ENCODE peak calls at places on chromosomes 13 and 19, in nine cellular contexts. One of them, this sample, is unnamed.

GRCh38 chr13:36788276-36788675 is 30.7 kb upstream of the RFXAP start:
- DNase-seq in GM03348: peak; percentile 17
- DNase-seq in stimulated activated CD4-positive, alpha-beta T cell treated with anti-CD3 and anti-CD28 coated beads, Interleukin-12 subunit alpha, Interleukin-12 subunit beta, amount 100 ng/mL, for 48 hours: no peak
- DNase-seq in nephron progenitor cell: no peak
- DNase-seq in kidney tubule cell: peak; percentile 80
- DNase-seq in naive thymus-derived CD8-positive, alpha-beta T cell: no peak
- DNase-seq in NCI-H1092 treated with DMSO at 0.1 percent for 48 hours: no peak
- DNase-seq in GM13976: no peak
- DNase-seq in AG10803: peak; percentile 11
- DNase-seq in this sample: no peak

GRCh38 chr19:20162821-20163220 is 4.2 kb upstream of the ZNF486 start:
- DNase-seq in GM13976: no peak
- DNase-seq in nephron progenitor cell: no peak
- DNase-seq in naive thymus-derived CD8-positive, alpha-beta T cell: no peak
- DNase-seq in NCI-H1092 treated with DMSO at 0.1 percent for 48 hours: no peak
- DNase-seq in stimulated activated CD4-positive, alpha-beta T cell treated with anti-CD3 and anti-CD28 coated beads, Interleukin-12 subunit alpha, Interleukin-12 subunit beta, amount 100 ng/mL, for 48 hours: no peak
- DNase-seq in GM03348: no peak
- DNase-seq in AG10803: no peak
- DNase-seq in kidney tubule cell: no peak
- DNase-seq in this sample: peak; percentile 29

GRCh38 chr19:497476-497860 is 1.2 kb downstream of the MADCAM1 start:
- DNase-seq in GM13976: no peak
- DNase-seq in GM03348: no peak
- DNase-seq in kidney tubule cell: no peak
- DNase-seq in NCI-H1092 treated with DMSO at 0.1 percent for 48 hours: no peak
- DNase-seq in nephron progenitor cell: peak; percentile 39
- DNase-seq in AG10803: no peak
- DNase-seq in naive thymus-derived CD8-positive, alpha-beta T cell: no peak
- DNase-seq in stimulated activated CD4-positive, alpha-beta T cell treated with anti-CD3 and anti-CD28 coated beads, Interleukin-12 subunit alpha, Interleukin-12 subunit beta, amount 100 ng/mL, for 48 hours: no peak
- DNase-seq in this sample: no peak

GRCh38 chr19:27974082-27974513 is 1238.9 kb downstream of the UQCRFS1 start:
- DNase-seq in GM13976: no peak
- DNase-seq in AG10803: peak; percentile 42
- DNase-seq in stimulated activated CD4-positive, alpha-beta T cell treated with anti-CD3 and anti-CD28 coated beads, Interleukin-12 subunit alpha, Interleukin-12 subunit beta, amount 100 ng/mL, for 48 hours: no peak
- DNase-seq in kidney tubule cell: peak; percentile 76
- DNase-seq in nephron progenitor cell: peak; percentile 54
- DNase-seq in NCI-H1092 treated with DMSO at 0.1 percent for 48 hours: peak; percentile 29
- DNase-seq in GM03348: peak; percentile 53
- DNase-seq in naive thymus-derived CD8-positive, alpha-beta T cell: no peak
- DNase-seq in this sample: peak; percentile 33

GRCh38 chr13:42420304-42420703 is 148.4 kb downstream of the AKAP11 start:
- DNase-seq in GM03348: no peak
- DNase-seq in NCI-H1092 treated with DMSO at 0.1 percent for 48 hours: no peak
- DNase-seq in nephron progenitor cell: no peak
- DNase-seq in naive thymus-derived CD8-positive, alpha-beta T cell: no peak
- DNase-seq in stimulated activated CD4-positive, alpha-beta T cell treated with anti-CD3 and anti-CD28 coated beads, Interleukin-12 subunit alpha, Interleukin-12 subunit beta, amount 100 ng/mL, for 48 hours: peak; percentile 51
- DNase-seq in AG10803: no peak
- DNase-seq in GM13976: peak; percentile 38
- DNase-seq in kidney tubule cell: no peak
- DNase-seq in this sample: no peak

GRCh38 chr19:45636902-45637301 is 2.3 kb downstream of the EML2 start:
- DNase-seq in stimulated activated CD4-positive, alpha-beta T cell treated with anti-CD3 and anti-CD28 coated beads, Interleukin-12 subunit alpha, Interleukin-12 subunit beta, amount 100 ng/mL, for 48 hours: no peak
- DNase-seq in AG10803: no peak
- DNase-seq in GM03348: no peak
- DNase-seq in kidney tubule cell: no peak
- DNase-seq in NCI-H1092 treated with DMSO at 0.1 percent for 48 hours: no peak
- DNase-seq in GM13976: no peak
- DNase-seq in nephron progenitor cell: no peak
- DNase-seq in naive thymus-derived CD8-positive, alpha-beta T cell: no peak
- DNase-seq in this sample: no peak

GRCh38 chr19:13983213-13983889 is 22.8 kb downstream of the RFX1 start:
- DNase-seq in kidney tubule cell: no peak
- DNase-seq in GM03348: no peak
- DNase-seq in naive thymus-derived CD8-positive, alpha-beta T cell: peak; percentile 41
- DNase-seq in nephron progenitor cell: no peak
- DNase-seq in AG10803: no peak
- DNase-seq in GM13976: no peak
- DNase-seq in NCI-H1092 treated with DMSO at 0.1 percent for 48 hours: peak; percentile 8
- DNase-seq in stimulated activated CD4-positive, alpha-beta T cell treated with anti-CD3 and anti-CD28 coated beads, Interleukin-12 subunit alpha, Interleukin-12 subunit beta, amount 100 ng/mL, for 48 hours: no peak
- DNase-seq in this sample: no peak

GRCh38 chr13:21079761-21080730 is 18.7 kb upstream of the LATS2 start:
- DNase-seq in AG10803: peak; percentile 95
- DNase-seq in naive thymus-derived CD8-positive, alpha-beta T cell: no peak
- DNase-seq in NCI-H1092 treated with DMSO at 0.1 percent for 48 hours: no peak
- DNase-seq in kidney tubule cell: peak; percentile 95
- DNase-seq in GM13976: no peak
- DNase-seq in nephron progenitor cell: no peak
- DNase-seq in GM03348: peak; percentile 70
- DNase-seq in stimulated activated CD4-positive, alpha-beta T cell treated with anti-CD3 and anti-CD28 coated beads, Interleukin-12 subunit alpha, Interleukin-12 subunit beta, amount 100 ng/mL, for 48 hours: no peak
- DNase-seq in this sample: no peak

GRCh38 chr19:55600336-55601028 is 394 bp downstream of the ZNF524 start:
- DNase-seq in naive thymus-derived CD8-positive, alpha-beta T cell: peak; percentile 61
- DNase-seq in kidney tubule cell: no peak
- DNase-seq in AG10803: no peak
- DNase-seq in NCI-H1092 treated with DMSO at 0.1 percent for 48 hours: peak; percentile 86
- DNase-seq in GM13976: no peak
- DNase-seq in stimulated activated CD4-positive, alpha-beta T cell treated with anti-CD3 and anti-CD28 coated beads, Interleukin-12 subunit alpha, Interleukin-12 subunit beta, amount 100 ng/mL, for 48 hours: no peak
- DNase-seq in GM03348: peak; percentile 65
- DNase-seq in nephron progenitor cell: no peak
- DNase-seq in this sample: no peak

GRCh38 chr19:6733338-6734095 is 3.9 kb downstream of the GPR108 start:
- DNase-seq in nephron progenitor cell: no peak
- DNase-seq in GM03348: no peak
- DNase-seq in stimulated activated CD4-positive, alpha-beta T cell treated with anti-CD3 and anti-CD28 coated beads, Interleukin-12 subunit alpha, Interleukin-12 subunit beta, amount 100 ng/mL, for 48 hours: no peak
- DNase-seq in NCI-H1092 treated with DMSO at 0.1 percent for 48 hours: no peak
- DNase-seq in GM13976: no peak
- DNase-seq in kidney tubule cell: no peak
- DNase-seq in naive thymus-derived CD8-positive, alpha-beta T cell: no peak
- DNase-seq in AG10803: no peak
- DNase-seq in this sample: no peak

GRCh38 chr13:103067751-103068563 is 1.7 kb upstream of the SLC10A2 start:
- DNase-seq in naive thymus-derived CD8-positive, alpha-beta T cell: no peak
- DNase-seq in nephron progenitor cell: no peak
- DNase-seq in GM03348: no peak
- DNase-seq in stimulated activated CD4-positive, alpha-beta T cell treated with anti-CD3 and anti-CD28 coated beads, Interleukin-12 subunit alpha, Interleukin-12 subunit beta, amount 100 ng/mL, for 48 hours: no peak
- DNase-seq in AG10803: no peak
- DNase-seq in GM13976: peak; percentile 29
- DNase-seq in kidney tubule cell: peak; percentile 59
- DNase-seq in NCI-H1092 treated with DMSO at 0.1 percent for 48 hours: peak; percentile 10
- DNase-seq in this sample: peak; percentile 48

GRCh38 chr19:31390721-31391120 is 41.5 kb upstream of the TSHZ3 start:
- DNase-seq in naive thymus-derived CD8-positive, alpha-beta T cell: no peak
- DNase-seq in stimulated activated CD4-positive, alpha-beta T cell treated with anti-CD3 and anti-CD28 coated beads, Interleukin-12 subunit alpha, Interleukin-12 subunit beta, amount 100 ng/mL, for 48 hours: no peak
- DNase-seq in nephron progenitor cell: no peak
- DNase-seq in NCI-H1092 treated with DMSO at 0.1 percent for 48 hours: no peak
- DNase-seq in AG10803: no peak
- DNase-seq in GM13976: no peak
- DNase-seq in GM03348: no peak
- DNase-seq in kidney tubule cell: no peak
- DNase-seq in this sample: no peak

GRCh38 chr13:99288069-99288468 is 19.1 kb downstream of the GPR183 start:
- DNase-seq in stimulated activated CD4-positive, alpha-beta T cell treated with anti-CD3 and anti-CD28 coated beads, Interleukin-12 subunit alpha, Interleukin-12 subunit beta, amount 100 ng/mL, for 48 hours: peak; percentile 55
- DNase-seq in GM13976: peak; percentile 57
- DNase-seq in AG10803: no peak
- DNase-seq in kidney tubule cell: peak; percentile 32
- DNase-seq in GM03348: no peak
- DNase-seq in naive thymus-derived CD8-positive, alpha-beta T cell: no peak
- DNase-seq in NCI-H1092 treated with DMSO at 0.1 percent for 48 hours: peak; percentile 69
- DNase-seq in nephron progenitor cell: no peak
- DNase-seq in this sample: no peak

GRCh38 chr19:17332677-17333581 is 1.7 kb downstream of the ANO8 start:
- DNase-seq in NCI-H1092 treated with DMSO at 0.1 percent for 48 hours: peak; percentile 15
- DNase-seq in stimulated activated CD4-positive, alpha-beta T cell treated with anti-CD3 and anti-CD28 coated beads, Interleukin-12 subunit alpha, Interleukin-12 subunit beta, amount 100 ng/mL, for 48 hours: no peak
- DNase-seq in kidney tubule cell: peak; percentile 52
- DNase-seq in naive thymus-derived CD8-positive, alpha-beta T cell: peak; percentile 32
- DNase-seq in GM13976: no peak
- DNase-seq in nephron progenitor cell: peak; percentile 59
- DNase-seq in GM03348: no peak
- DNase-seq in AG10803: peak; percentile 48
- DNase-seq in this sample: no peak

GRCh38 chr19:56137405-56137804 is 3.7 kb upstream of the ZNF444 start:
- DNase-seq in stimulated activated CD4-positive, alpha-beta T cell treated with anti-CD3 and anti-CD28 coated beads, Interleukin-12 subunit alpha, Interleukin-12 subunit beta, amount 100 ng/mL, for 48 hours: no peak
- DNase-seq in NCI-H1092 treated with DMSO at 0.1 percent for 48 hours: peak; percentile 3
- DNase-seq in nephron progenitor cell: no peak
- DNase-seq in GM13976: no peak
- DNase-seq in naive thymus-derived CD8-positive, alpha-beta T cell: no peak
- DNase-seq in GM03348: no peak
- DNase-seq in kidney tubule cell: peak; percentile 49
- DNase-seq in AG10803: no peak
- DNase-seq in this sample: peak; percentile 88

GRCh38 chr19:3720533-3720917 is 12.3 kb downstream of the TJP3 start:
- DNase-seq in naive thymus-derived CD8-positive, alpha-beta T cell: no peak
- DNase-seq in NCI-H1092 treated with DMSO at 0.1 percent for 48 hours: no peak
- DNase-seq in AG10803: no peak
- DNase-seq in GM13976: no peak
- DNase-seq in stimulated activated CD4-positive, alpha-beta T cell treated with anti-CD3 and anti-CD28 coated beads, Interleukin-12 subunit alpha, Interleukin-12 subunit beta, amount 100 ng/mL, for 48 hours: no peak
- DNase-seq in kidney tubule cell: no peak
- DNase-seq in GM03348: no peak
- DNase-seq in nephron progenitor cell: peak; percentile 17
- DNase-seq in this sample: peak; percentile 95

GRCh38 chr13:110421061-110421460 is 114.0 kb downstream of the COL4A2 start:
- DNase-seq in GM03348: no peak
- DNase-seq in AG10803: peak; percentile 57
- DNase-seq in kidney tubule cell: no peak
- DNase-seq in naive thymus-derived CD8-positive, alpha-beta T cell: no peak
- DNase-seq in stimulated activated CD4-positive, alpha-beta T cell treated with anti-CD3 and anti-CD28 coated beads, Interleukin-12 subunit alpha, Interleukin-12 subunit beta, amount 100 ng/mL, for 48 hours: no peak
- DNase-seq in GM13976: no peak
- DNase-seq in nephron progenitor cell: no peak
- DNase-seq in NCI-H1092 treated with DMSO at 0.1 percent for 48 hours: no peak
- DNase-seq in this sample: no peak

GRCh38 chr19:51559240-51559639 is 11.8 kb upstream of the ZNF175 start:
- DNase-seq in naive thymus-derived CD8-positive, alpha-beta T cell: no peak
- DNase-seq in stimulated activated CD4-positive, alpha-beta T cell treated with anti-CD3 and anti-CD28 coated beads, Interleukin-12 subunit alpha, Interleukin-12 subunit beta, amount 100 ng/mL, for 48 hours: no peak
- DNase-seq in GM03348: no peak
- DNase-seq in NCI-H1092 treated with DMSO at 0.1 percent for 48 hours: no peak
- DNase-seq in GM13976: no peak
- DNase-seq in nephron progenitor cell: no peak
- DNase-seq in AG10803: no peak
- DNase-seq in kidney tubule cell: no peak
- DNase-seq in this sample: no peak

GRCh38 chr13:99796175-99796819 is 175.3 kb downstream of the ZIC5 start:
- DNase-seq in stimulated activated CD4-positive, alpha-beta T cell treated with anti-CD3 and anti-CD28 coated beads, Interleukin-12 subunit alpha, Interleukin-12 subunit beta, amount 100 ng/mL, for 48 hours: peak; percentile 24
- DNase-seq in nephron progenitor cell: peak; percentile 85
- DNase-seq in NCI-H1092 treated with DMSO at 0.1 percent for 48 hours: no peak
- DNase-seq in naive thymus-derived CD8-positive, alpha-beta T cell: no peak
- DNase-seq in GM13976: peak; percentile 41
- DNase-seq in AG10803: peak; percentile 24
- DNase-seq in GM03348: peak; percentile 52
- DNase-seq in kidney tubule cell: peak; percentile 52
- DNase-seq in this sample: no peak

GRCh38 chr19:18844806-18845329 is 13.1 kb downstream of the UPF1 start:
- DNase-seq in GM03348: no peak
- DNase-seq in GM13976: no peak
- DNase-seq in nephron progenitor cell: no peak
- DNase-seq in naive thymus-derived CD8-positive, alpha-beta T cell: no peak
- DNase-seq in kidney tubule cell: no peak
- DNase-seq in NCI-H1092 treated with DMSO at 0.1 percent for 48 hours: no peak
- DNase-seq in stimulated activated CD4-positive, alpha-beta T cell treated with anti-CD3 and anti-CD28 coated beads, Interleukin-12 subunit alpha, Interleukin-12 subunit beta, amount 100 ng/mL, for 48 hours: no peak
- DNase-seq in AG10803: no peak
- DNase-seq in this sample: no peak

GRCh38 chr13:78022164-78022877 is 103.7 kb upstream of the EDNRB start:
- DNase-seq in nephron progenitor cell: no peak
- DNase-seq in GM13976: peak; percentile 42
- DNase-seq in naive thymus-derived CD8-positive, alpha-beta T cell: peak; percentile 25
- DNase-seq in stimulated activated CD4-positive, alpha-beta T cell treated with anti-CD3 and anti-CD28 coated beads, Interleukin-12 subunit alpha, Interleukin-12 subunit beta, amount 100 ng/mL, for 48 hours: peak; percentile 20
- DNase-seq in AG10803: peak; percentile 35
- DNase-seq in NCI-H1092 treated with DMSO at 0.1 percent for 48 hours: no peak
- DNase-seq in kidney tubule cell: peak; percentile 80
- DNase-seq in GM03348: peak; percentile 16
- DNase-seq in this sample: peak; percentile 9

GRCh38 chr13:99031725-99032298 is 53.9 kb upstream of the DOCK9 start:
- DNase-seq in NCI-H1092 treated with DMSO at 0.1 percent for 48 hours: no peak
- DNase-seq in GM03348: no peak
- DNase-seq in naive thymus-derived CD8-positive, alpha-beta T cell: no peak
- DNase-seq in stimulated activated CD4-positive, alpha-beta T cell treated with anti-CD3 and anti-CD28 coated beads, Interleukin-12 subunit alpha, Interleukin-12 subunit beta, amount 100 ng/mL, for 48 hours: no peak
- DNase-seq in nephron progenitor cell: no peak
- DNase-seq in GM13976: no peak
- DNase-seq in kidney tubule cell: peak; percentile 77
- DNase-seq in AG10803: no peak
- DNase-seq in this sample: no peak

GRCh38 chr19:18939922-18940775 is 868 bp downstream of the HOMER3 start:
- DNase-seq in NCI-H1092 treated with DMSO at 0.1 percent for 48 hours: no peak
- DNase-seq in kidney tubule cell: peak; percentile 67
- DNase-seq in nephron progenitor cell: peak; percentile 77
- DNase-seq in GM13976: no peak
- DNase-seq in AG10803: peak; percentile 44
- DNase-seq in stimulated activated CD4-positive, alpha-beta T cell treated with anti-CD3 and anti-CD28 coated beads, Interleukin-12 subunit alpha, Interleukin-12 subunit beta, amount 100 ng/mL, for 48 hours: no peak
- DNase-seq in naive thymus-derived CD8-positive, alpha-beta T cell: no peak
- DNase-seq in GM03348: peak; percentile 85
- DNase-seq in this sample: peak; percentile 45

GRCh38 chr13:85283408-85283807 is 515.8 kb downstream of the SLITRK6 start:
- DNase-seq in AG10803: no peak
- DNase-seq in naive thymus-derived CD8-positive, alpha-beta T cell: no peak
- DNase-seq in GM13976: no peak
- DNase-seq in stimulated activated CD4-positive, alpha-beta T cell treated with anti-CD3 and anti-CD28 coated beads, Interleukin-12 subunit alpha, Interleukin-12 subunit beta, amount 100 ng/mL, for 48 hours: no peak
- DNase-seq in NCI-H1092 treated with DMSO at 0.1 percent for 48 hours: no peak
- DNase-seq in kidney tubule cell: no peak
- DNase-seq in nephron progenitor cell: no peak
- DNase-seq in GM03348: no peak
- DNase-seq in this sample: no peak

GRCh38 chr13:25971499-25972145 is 80.2 kb downstream of the SHISA2 start:
- DNase-seq in kidney tubule cell: peak; percentile 13
- DNase-seq in NCI-H1092 treated with DMSO at 0.1 percent for 48 hours: peak; percentile 43
- DNase-seq in stimulated activated CD4-positive, alpha-beta T cell treated with anti-CD3 and anti-CD28 coated beads, Interleukin-12 subunit alpha, Interleukin-12 subunit beta, amount 100 ng/mL, for 48 hours: peak; percentile 13
- DNase-seq in AG10803: no peak
- DNase-seq in nephron progenitor cell: no peak
- DNase-seq in GM03348: no peak
- DNase-seq in naive thymus-derived CD8-positive, alpha-beta T cell: peak; percentile 45
- DNase-seq in GM13976: no peak
- DNase-seq in this sample: no peak

GRCh38 chr19:49861541-49862410 is 5.6 kb downstream of the PNKP start:
- DNase-seq in stimulated activated CD4-positive, alpha-beta T cell treated with anti-CD3 and anti-CD28 coated beads, Interleukin-12 subunit alpha, Interleukin-12 subunit beta, amount 100 ng/mL, for 48 hours: no peak
- DNase-seq in NCI-H1092 treated with DMSO at 0.1 percent for 48 hours: no peak
- DNase-seq in AG10803: no peak
- DNase-seq in kidney tubule cell: peak; percentile 49
- DNase-seq in naive thymus-derived CD8-positive, alpha-beta T cell: no peak
- DNase-seq in GM13976: no peak
- DNase-seq in GM03348: no peak
- DNase-seq in nephron progenitor cell: no peak
- DNase-seq in this sample: no peak

GRCh38 chr19:55231391-55232283 is 3.1 kb upstream of the TMEM86B start:
- DNase-seq in NCI-H1092 treated with DMSO at 0.1 percent for 48 hours: no peak
- DNase-seq in stimulated activated CD4-positive, alpha-beta T cell treated with anti-CD3 and anti-CD28 coated beads, Interleukin-12 subunit alpha, Interleukin-12 subunit beta, amount 100 ng/mL, for 48 hours: no peak
- DNase-seq in kidney tubule cell: no peak
- DNase-seq in AG10803: no peak
- DNase-seq in nephron progenitor cell: no peak
- DNase-seq in naive thymus-derived CD8-positive, alpha-beta T cell: no peak
- DNase-seq in GM03348: no peak
- DNase-seq in GM13976: no peak
- DNase-seq in this sample: no peak

GRCh38 chr19:5326986-5327623 is 13.5 kb downstream of the PTPRS start:
- DNase-seq in kidney tubule cell: no peak
- DNase-seq in NCI-H1092 treated with DMSO at 0.1 percent for 48 hours: no peak
- DNase-seq in GM13976: no peak
- DNase-seq in GM03348: no peak
- DNase-seq in AG10803: no peak
- DNase-seq in naive thymus-derived CD8-positive, alpha-beta T cell: no peak
- DNase-seq in nephron progenitor cell: no peak
- DNase-seq in stimulated activated CD4-positive, alpha-beta T cell treated with anti-CD3 and anti-CD28 coated beads, Interleukin-12 subunit alpha, Interleukin-12 subunit beta, amount 100 ng/mL, for 48 hours: no peak
- DNase-seq in this sample: no peak

GRCh38 chr13:95392597-95392996 is 91.3 kb upstream of the ABCC4 start:
- DNase-seq in stimulated activated CD4-positive, alpha-beta T cell treated with anti-CD3 and anti-CD28 coated beads, Interleukin-12 subunit alpha, Interleukin-12 subunit beta, amount 100 ng/mL, for 48 hours: no peak
- DNase-seq in GM03348: no peak
- DNase-seq in kidney tubule cell: no peak
- DNase-seq in NCI-H1092 treated with DMSO at 0.1 percent for 48 hours: no peak
- DNase-seq in GM13976: no peak
- DNase-seq in nephron progenitor cell: no peak
- DNase-seq in AG10803: no peak
- DNase-seq in naive thymus-derived CD8-positive, alpha-beta T cell: no peak
- DNase-seq in this sample: no peak

GRCh38 chr13:28657784-28658538 is 969 bp upstream of the POMP start:
- DNase-seq in naive thymus-derived CD8-positive, alpha-beta T cell: no peak
- DNase-seq in kidney tubule cell: peak; percentile 8
- DNase-seq in AG10803: peak; percentile 35
- DNase-seq in nephron progenitor cell: no peak
- DNase-seq in GM13976: peak; percentile 30
- DNase-seq in GM03348: peak; percentile 15
- DNase-seq in NCI-H1092 treated with DMSO at 0.1 percent for 48 hours: peak; percentile 33
- DNase-seq in stimulated activated CD4-positive, alpha-beta T cell treated with anti-CD3 and anti-CD28 coated beads, Interleukin-12 subunit alpha, Interleukin-12 subunit beta, amount 100 ng/mL, for 48 hours: no peak
- DNase-seq in this sample: no peak

GRCh38 chr19:44005968-44006367 is 3.2 kb downstream of the ZNF230 start:
- DNase-seq in GM03348: peak; percentile 5
- DNase-seq in kidney tubule cell: no peak
- DNase-seq in naive thymus-derived CD8-positive, alpha-beta T cell: no peak
- DNase-seq in nephron progenitor cell: no peak
- DNase-seq in stimulated activated CD4-positive, alpha-beta T cell treated with anti-CD3 and anti-CD28 coated beads, Interleukin-12 subunit alpha, Interleukin-12 subunit beta, amount 100 ng/mL, for 48 hours: no peak
- DNase-seq in AG10803: peak; percentile 53
- DNase-seq in GM13976: no peak
- DNase-seq in NCI-H1092 treated with DMSO at 0.1 percent for 48 hours: no peak
- DNase-seq in this sample: no peak

This sample was measured in left colon.